ENCODE peak calls at places on chromosomes 1 and 21, in eight cellular contexts. M, N, Y, P, C, X, R and K are unnamed samples.

GRCh38 chr1:171357179-171357578 is 43.2 kb downstream of the FMO4 start:
- DNase-seq in M (no peak), N (no peak), Y (no peak), P (no peak), C (no peak), X (no peak), R (no peak), K (no peak)

GRCh38 chr1:228162286-228163003 is 3.2 kb upstream of the IBA57 start:
- DNase-seq in M (peak; percentile 48), N (peak; percentile 34), Y (peak; percentile 44), P (peak; percentile 24), C (no peak), X (no peak), R (no peak), K (peak; percentile 26)

GRCh38 chr1:224106568-224107281 is 7.2 kb upstream of the FBXO28 start:
- DNase-seq in M (no peak), N (peak; percentile 45), Y (peak; percentile 59), P (peak; percentile 48), C (no peak), X (no peak), R (no peak), K (peak; percentile 60)

GRCh38 chr1:24776821-24777220 is 31.6 kb downstream of the CLIC4 start:
- DNase-seq in M (no peak), N (no peak), Y (no peak), P (no peak), C (no peak), X (no peak), R (no peak), K (no peak)

GRCh38 chr1:212777166-212777565 is 14.4 kb downstream of the NSL1 start:
- DNase-seq in M (no peak), N (no peak), Y (no peak), P (no peak), C (no peak), X (no peak), R (no peak), K (no peak)

GRCh38 chr1:25703041-25703440 is 86.5 kb downstream of the MAN1C1 start:
- DNase-seq in M (no peak), N (no peak), Y (no peak), P (no peak), C (no peak), X (peak; percentile 55), R (no peak), K (no peak)

GRCh38 chr1:194705123-194705522 is 1518.7 kb upstream of the B3GALT2 start:
- DNase-seq in M (no peak), N (no peak), Y (no peak), P (no peak), C (no peak), X (no peak), R (no peak), K (peak; percentile 75)

GRCh38 chr1:198880397-198880796 is 241.6 kb downstream of the PTPRC start:
- DNase-seq in M (no peak), N (peak; percentile 53), Y (peak; percentile 75), P (no peak), C (no peak), X (no peak), R (no peak), K (peak; percentile 67)

GRCh38 chr1:30353637-30354036 is 369.7 kb downstream of the MATN1 start:
- DNase-seq in M (no peak), N (peak; percentile 20), Y (no peak), P (no peak), C (no peak), X (no peak), R (no peak), K (no peak)

GRCh38 chr21:42234464-42235241 is 15.7 kb downstream of the ABCG1 start:
- DNase-seq in M (peak; percentile 91), N (no peak), Y (peak; percentile 36), P (peak; percentile 79), C (no peak), X (peak; percentile 88), R (peak; percentile 89), K (peak; percentile 45)

GRCh38 chr21:32844653-32845443 is 73.3 kb upstream of the PAXBP1 start:
- DNase-seq in M (no peak), N (peak; percentile 94), Y (peak; percentile 92), P (no peak), C (no peak), X (no peak), R (no peak), K (peak; percentile 58)
- TF ChIP-seq CTCF in M (peak; percentile 5), N (peak; percentile 46), Y (no peak), P (no peak), C (no peak), X (no peak), R (no peak), K (no peak)

GRCh38 chr1:169117599-169117998 is 11.1 kb downstream of the ATP1B1 start:
- DNase-seq in M (no peak), N (no peak), Y (no peak), P (no peak), C (no peak), X (no peak), R (no peak), K (no peak)

GRCh38 chr1:169119405-169119804 is 12.9 kb downstream of the ATP1B1 start:
- DNase-seq in M (no peak), N (peak; percentile 38), Y (peak; percentile 86), P (no peak), C (no peak), X (no peak), R (no peak), K (no peak)

GRCh38 chr1:169118227-169118626 is 11.7 kb downstream of the ATP1B1 start:
- DNase-seq in M (no peak), N (no peak), Y (no peak), P (no peak), C (no peak), X (no peak), R (no peak), K (no peak)

GRCh38 chr1:169115891-169116585 is 9.5 kb downstream of the ATP1B1 start:
- DNase-seq in M (peak; percentile 33), N (no peak), Y (no peak), P (peak; percentile 92), C (no peak), X (peak; percentile 77), R (no peak), K (peak; percentile 17)

GRCh38 chr1:169117014-169117413 is 10.5 kb downstream of the ATP1B1 start:
- DNase-seq in M (no peak), N (no peak), Y (no peak), P (no peak), C (no peak), X (no peak), R (no peak), K (no peak)
- H3K4me3 ChIP-seq in M (no peak overlapping the region), N (no peak overlapping the region), Y (no peak overlapping the region), P (no peak overlapping the region), C (no peak overlapping the region), X (no peak overlapping the region), R (no peak overlapping the region), K (no peak overlapping the region)

GRCh38 chr21:45741691-45742090 is 98.2 kb downstream of the PCBP3 start:
- DNase-seq in M (peak; percentile 70), N (no peak), Y (no peak), P (no peak), C (no peak), X (no peak), R (no peak), K (no peak)
- TF ChIP-seq CTCF in M (no peak), N (no peak), Y (no peak), P (no peak), C (no peak), X (no peak), R (no peak), K (no peak)

DNA sequence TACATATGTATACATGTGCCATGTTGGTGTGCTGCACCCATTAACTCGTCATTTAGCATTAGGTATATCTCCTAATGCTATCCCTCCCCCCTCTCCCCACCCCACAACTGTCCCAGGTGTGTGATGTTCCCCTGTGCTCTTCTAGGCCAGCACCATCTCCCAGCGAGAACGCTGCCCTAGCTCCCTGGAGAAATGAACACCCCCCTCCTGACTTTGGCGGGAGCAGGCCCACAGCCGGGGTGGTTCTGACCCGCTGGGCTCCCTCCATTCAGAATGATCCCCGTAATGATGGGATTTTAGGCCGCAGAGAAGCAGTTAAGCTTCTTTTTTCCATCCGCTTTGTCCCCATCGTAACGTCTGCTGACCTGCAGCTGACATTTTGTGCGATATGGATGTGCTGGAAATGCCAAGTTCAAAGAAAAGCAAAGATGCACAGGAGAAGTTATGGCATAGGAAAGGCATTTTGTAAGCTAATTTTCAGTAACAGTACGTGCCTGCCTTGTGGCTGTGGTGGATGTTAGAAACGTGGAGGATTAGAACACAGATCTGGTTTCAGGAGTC is 39.3 kb downstream of the ELK4 start:
- DNase-seq in M (no peak), N (no peak), Y (no peak), P (no peak), C (no peak), X (peak; percentile 58), R (peak; percentile 60), K (no peak)
- H3K4me3 ChIP-seq in M (no peak overlapping the region), N (no peak overlapping the region), Y (no peak overlapping the region), P (no peak overlapping the region), C (no peak overlapping the region), X (peak overlapping the region; percentile 46), R (peak overlapping the region; percentile 46), K (no peak overlapping the region)

GRCh38 chr1:54577612-54578011 is 29.6 kb downstream of the ACOT11 start:
- DNase-seq in M (peak; percentile 68), N (no peak), Y (peak; percentile 43), P (peak; percentile 83), C (peak; percentile 20), X (peak; percentile 94), R (peak; percentile 94), K (peak; percentile 75)

GRCh38 chr1:54574158-54574778 is 26.2 kb downstream of the ACOT11 start:
- DNase-seq in M (no peak), N (no peak), Y (no peak), P (no peak), C (no peak), X (peak; percentile 61), R (no peak), K (no peak)

GRCh38 chr1:54575605-54576004 is 27.6 kb downstream of the ACOT11 start:
- DNase-seq in M (no peak), N (no peak), Y (no peak), P (no peak), C (no peak), X (peak; percentile 44), R (no peak), K (no peak)

GRCh38 chr1:54572236-54572850 is 24.3 kb downstream of the ACOT11 start:
- DNase-seq in M (no peak), N (no peak), Y (no peak), P (no peak), C (no peak), X (peak; percentile 45), R (no peak), K (no peak)

GRCh38 chr1:54575161-54575560 is 27.1 kb downstream of the ACOT11 start:
- DNase-seq in M (no peak), N (no peak), Y (no peak), P (no peak), C (no peak), X (peak; percentile 33), R (no peak), K (no peak)
- TF ChIP-seq CTCF in M (no peak), N (no peak), Y (no peak), P (no peak), C (no peak), X (no peak), R (no peak), K (no peak)